ENCODE peak calls at places on chromosomes 5 and 9, in ten cellular contexts. S is stimulated activated naive CD4-positive, alpha-beta T cell; E is activated T-cell treated with anti-CD3 and anti-CD28 coated beads, Interleukin-2, amount 50 U/mL, for 1 hour; I is left colon; P is aorta; T is amygdala; F is NCI-H1092; D is HFFc6; Q is BJ; V is myocyte. C is an unnamed sample.

GRCh38 chr9:81377310-81377709 is 312.0 kb downstream of the TLE1 start:
- DNase-seq in P (no peak), T (no peak), S (no peak), Q (no peak), I (no peak), E (no peak), V (no peak), F (no peak), D (no peak), C (no peak)

GRCh38 chr5:148388692-148389091 is 4.9 kb downstream of the FBXO38 start:
- DNase-seq in V (no peak), T (no peak), I (no peak), F (no peak), D (no peak), P (no peak), E (no peak), Q (no peak), S (no peak), C (no peak)

GRCh38 chr5:159133041-159133741 is 33.5 kb upstream of the EBF1 start:
- DNase-seq in Q (no peak), P (no peak), D (peak), I (no peak), S (no peak), F (peak), E (no peak), T (no peak), V (peak), C (no peak)

GRCh38 chr5:126339215-126339805 is 83.9 kb upstream of the GRAMD2B start:
- DNase-seq in P (no peak), S (peak), E (no peak), I (peak), T (no peak), D (peak), V (peak), Q (no peak), F (peak), C (peak)

GRCh38 chr9:133791735-133792649 is 53.8 kb upstream of the SARDH start:
- DNase-seq in T (no peak), V (no peak), I (no peak), S (no peak), E (no peak), F (no peak), P (no peak), Q (no peak), D (no peak), C (no peak)

GRCh38 chr5:137186759-137187461 is 312.2 kb downstream of the SPOCK1 start:
- DNase-seq in V (peak), Q (peak), I (no peak), E (no peak), T (no peak), D (peak), P (peak), F (no peak), S (no peak), C (no peak)

GRCh38 chr9:98074119-98074990 is 17.8 kb downstream of the NANS start:
- DNase-seq in I (peak), V (peak), E (peak), F (peak), S (peak), T (peak), P (no peak), Q (no peak), D (peak), C (peak)

GRCh38 chr5:56409331-56410190 is 176.4 kb upstream of the ANKRD55 start:
- DNase-seq in F (no peak), D (peak), V (peak), S (no peak), I (no peak), Q (no peak), E (no peak), T (peak), P (no peak), C (no peak)

GRCh38 chr5:36688722-36689121 is 82.3 kb downstream of the SLC1A3 start:
- DNase-seq in S (no peak), E (no peak), F (no peak), V (no peak), Q (no peak), I (no peak), D (no peak), P (no peak), T (no peak), C (no peak)

GRCh38 chr5:115460476-115460875 is 84.1 kb downstream of the FEM1C start:
- DNase-seq in E (no peak), S (no peak), Q (peak), D (peak), F (no peak), I (no peak), T (no peak), P (no peak), V (peak), C (no peak)

GRCh38 chr9:127114606-127115005 is 7.8 kb downstream of the ANGPTL2 start:
- DNase-seq in Q (no peak), E (no peak), P (no peak), I (no peak), T (no peak), V (no peak), D (no peak), S (no peak), F (no peak), C (no peak)

GRCh38 chr5:78983601-78984000 is 1.5 kb downstream of the ARSB start:
- DNase-seq in D (no peak), F (no peak), I (no peak), E (no peak), S (no peak), T (no peak), P (no peak), Q (no peak), V (no peak), C (no peak)

GRCh38 chr5:69329905-69330489 is 2.6 kb downstream of the CCDC125 start:
- DNase-seq in I (no peak), D (no peak), F (no peak), V (no peak), P (no peak), S (no peak), T (no peak), E (no peak), Q (no peak), C (no peak)

GRCh38 chr5:134100283-134101011 is 14.0 kb upstream of the TCF7 start:
- DNase-seq in S (peak), P (peak), Q (no peak), V (no peak), F (no peak), T (no peak), E (peak), D (peak), I (peak), C (peak)

GRCh38 chr9:121839726-121840500 is 188.5 kb downstream of the DAB2IP start:
- DNase-seq in Q (no peak), I (no peak), F (no peak), E (no peak), D (no peak), V (no peak), P (peak), T (no peak), S (no peak), C (no peak)

GRCh38 chr9:131773911-131774379 is 34.1 kb upstream of the RAPGEF1 start:
- DNase-seq in T (no peak), S (no peak), D (peak), I (peak), P (peak), F (no peak), E (peak), V (peak), Q (no peak), C (no peak)

GRCh38 chr5:35908814-35909213 is 29.6 kb downstream of the CAPSL start:
- DNase-seq in P (no peak), D (no peak), Q (no peak), V (no peak), F (no peak), T (no peak), I (no peak), S (no peak), E (no peak), C (no peak)

GRCh38 chr5:179822444-179822990 is 1.8 kb downstream of the SQSTM1 start:
- DNase-seq in F (no peak), E (no peak), I (peak), D (no peak), T (no peak), S (no peak), Q (no peak), V (no peak), P (no peak), C (no peak)

GRCh38 chr5:123708074-123708806 is 196.3 kb downstream of the CSNK1G3 start:
- DNase-seq in Q (peak), I (no peak), E (no peak), F (no peak), T (no peak), S (no peak), V (peak), D (peak), P (no peak), C (no peak)

GRCh38 chr5:16881253-16881652 is 54.8 kb downstream of the MYO10 start:
- DNase-seq in I (no peak), F (no peak), V (no peak), T (no peak), D (no peak), S (no peak), E (no peak), P (no peak), Q (no peak), C (no peak)

GRCh38 chr9:114721491-114722362 is 39.7 kb upstream of the TEX48 start:
- DNase-seq in D (no peak), T (no peak), Q (peak), F (no peak), V (no peak), E (no peak), P (no peak), S (no peak), I (no peak), C (no peak)

GRCh38 chr5:33379757-33380156 is 61.0 kb upstream of the TARS1 start:
- DNase-seq in S (no peak), T (no peak), E (no peak), V (peak), F (no peak), Q (no peak), D (no peak), P (peak), I (no peak), C (no peak)

GRCh38 chr5:39584921-39585320 is 160.1 kb upstream of the DAB2 start:
- DNase-seq in Q (no peak), F (no peak), T (no peak), I (no peak), E (no peak), D (no peak), V (peak), P (no peak), S (no peak), C (no peak)

GRCh38 chr5:179212870-179213269 is 132.4 kb downstream of the ADAMTS2 start:
- DNase-seq in V (peak), F (no peak), E (no peak), S (no peak), P (no peak), D (peak), I (no peak), T (peak), Q (no peak), C (no peak)

GRCh38 chr9:3700772-3701171 is 175.0 kb upstream of the RFX3 start:
- DNase-seq in I (no peak), T (no peak), P (no peak), Q (no peak), E (no peak), V (no peak), D (no peak), F (no peak), S (no peak), C (no peak)

GRCh38 chr5:68419637-68420452 is 204.3 kb downstream of the PIK3R1 start:
- DNase-seq in E (no peak), S (no peak), V (peak), Q (no peak), P (no peak), T (no peak), F (no peak), D (no peak), I (peak), C (no peak)

GRCh38 chr9:131104016-131104740 is 7.8 kb downstream of the AIF1L start:
- DNase-seq in F (no peak), T (no peak), V (no peak), S (no peak), P (no peak), E (no peak), D (no peak), I (no peak), Q (no peak), C (no peak)

GRCh38 chr5:643351-643801 is 31.2 kb downstream of the CEP72 start:
- DNase-seq in T (no peak), P (peak), F (no peak), Q (no peak), I (no peak), D (no peak), E (no peak), S (no peak), V (no peak), C (no peak)

GRCh38 chr9:95029720-95030119 is 287.8 kb downstream of the FANCC start:
- DNase-seq in F (no peak), V (peak), I (no peak), P (no peak), T (no peak), S (no peak), Q (no peak), D (no peak), E (no peak), C (no peak)

GRCh38 chr5:68848086-68848485 is 245.7 kb upstream of the SLC30A5 start:
- DNase-seq in P (no peak), S (no peak), F (no peak), D (peak), T (no peak), Q (peak), V (peak), E (no peak), I (no peak), C (no peak)

GRCh38 chr5:4230905-4231561 is 635.4 kb downstream of the IRX1 start:
- DNase-seq in V (no peak), I (no peak), Q (no peak), D (no peak), F (no peak), T (peak), E (no peak), P (no peak), S (no peak), C (no peak)

GRCh38 chr9:97512966-97513560 is 11.6 kb downstream of the TMOD1 start:
- DNase-seq in E (no peak), P (no peak), S (no peak), V (no peak), F (no peak), T (no peak), Q (no peak), D (no peak), I (no peak), C (no peak)

GRCh38 chr5:137833463-137833862 is 34.2 kb upstream of the MYOT start:
- DNase-seq in E (no peak), Q (peak), S (no peak), D (peak), T (no peak), F (no peak), V (no peak), I (no peak), P (no peak), C (no peak)

C was measured in effector CD4-positive, alpha-beta T cell.